ENCODE peak calls at places on chromosomes 4 and X, in five cellular contexts. I is sciatic nerve; E is T-helper 1 cell; J is fibroblast of mammary gland; T is activated CD4-positive, alpha-beta T cell treated with anti-CD3 and anti-CD28 coated beads, Interleukin-2, amount 10 ng/mL, durations not matched to agents 7 days and 5 days. H is an unnamed sample.

GRCh38 chr4:64158648-64159326 is 250.5 kb downstream of the TECRL start:
- DNase-seq in E (peak), J (peak), I (peak), T (peak), H (peak)

GRCh38 chr4:82362565-82362964 is 11.2 kb downstream of the HNRNPD start:
- DNase-seq in T (no peak), I (no peak), E (no peak), J (no peak), H (no peak)

GRCh38 chrX:30822068-30822671 is 66.9 kb downstream of the TAB3 start:
- DNase-seq in E (no peak), I (no peak), T (no peak), J (peak), H (no peak)

GRCh38 chrX:103101280-103102042 is 8.5 kb upstream of the NXF3 start:
- DNase-seq in T (no peak), J (no peak), I (no peak), E (no peak), H (no peak)

GRCh38 chrX:68462653-68463052 is 29.4 kb upstream of the OPHN1 start:
- DNase-seq in T (peak), J (peak), I (no peak), E (peak), H (no peak)

GRCh38 chr4:118351851-118352827 is 664 bp downstream of the PRSS12 start:
- DNase-seq in J (peak), T (peak), E (no peak), I (peak), H (no peak)

GRCh38 chrX:148929686-148930085 is 429.3 kb downstream of the AFF2 start:
- DNase-seq in I (no peak), J (peak), T (no peak), E (no peak), H (no peak)

GRCh38 chr4:5824635-5825034 is 68.3 kb downstream of the CRMP1 start:
- DNase-seq in T (no peak), E (peak), I (no peak), J (peak), H (peak)

GRCh38 chrX:16119353-16120220 is 3.8 kb upstream of the GRPR start:
- DNase-seq in J (no peak), T (no peak), E (peak), I (no peak), H (no peak)

GRCh38 chr4:80798082-80798481 is 232.4 kb upstream of the BMP3 start:
- DNase-seq in T (peak), E (peak), J (no peak), I (no peak), H (no peak)

GRCh38 chr4:158858410-158859189 is 89.8 kb downstream of the FNIP2 start:
- DNase-seq in J (peak), E (no peak), T (no peak), I (no peak), H (no peak)